ENCODE peak calls at places on chromosomes 2 and 18, in seven cellular contexts. K is mucosa of gallbladder, S is HTR-8/SVneo, L is adrenal gland, G is neural crest cell, I is AG09319, X is stomach. C is an unnamed sample.

GRCh38 chr2:72515696-72516095 is 310.1 kb downstream of the EXOC6B start:
- DNase-seq in K (no peak), S (no peak), L (no peak), G (no peak), I (no peak), X (no peak), C (no peak)

GRCh38 chr2:54672587-54673456 is 50.6 kb upstream of the EML6 start:
- DNase-seq in K (no peak), S (no peak), L (no peak), G (no peak), I (no peak), X (no peak), C (no peak)

GRCh38 chr2:119678021-119678656 is 862 bp upstream of the TMEM177 start:
- DNase-seq in K (no peak), S (no peak), L (no peak), G (no peak), I (no peak), X (peak), C (no peak)

GRCh38 chr2:29218550-29219125 is 103.4 kb downstream of the CLIP4 start:
- DNase-seq in K (no peak), S (no peak), L (no peak), G (no peak), I (no peak), X (no peak), C (no peak)

GRCh38 chr2:241617431-241618154 is 19.4 kb downstream of the THAP4 start:
- DNase-seq in K (no peak), S (no peak), L (peak), G (no peak), I (no peak), X (no peak), C (no peak)

GRCh38 chr2:130884013-130884412 is 47.3 kb downstream of the ARHGEF4 start:
- DNase-seq in K (no peak), S (no peak), L (no peak), G (no peak), I (no peak), X (no peak), C (no peak)

GRCh38 chr2:215907147-215907546 is 106.2 kb downstream of the MREG start:
- DNase-seq in K (no peak), S (no peak), L (no peak), G (no peak), I (no peak), X (no peak), C (no peak)

GRCh38 chr2:239463541-239464165 is 62.8 kb upstream of the HDAC4 start:
- DNase-seq in K (no peak), S (no peak), L (no peak), G (no peak), I (no peak), X (no peak), C (no peak)

GRCh38 chr2:159706385-159706980 is 5.8 kb upstream of the MARCHF7 start:
- DNase-seq in K (no peak), S (no peak), L (no peak), G (no peak), I (peak), X (no peak), C (peak)

GRCh38 chr2:147449323-147450080 is 395.3 kb upstream of the ACVR2A start:
- DNase-seq in K (no peak), S (no peak), L (no peak), G (no peak), I (no peak), X (no peak), C (no peak)

GRCh38 chr18:36419188-36419912 is 121.8 kb downstream of the FHOD3 start:
- DNase-seq in K (no peak), S (no peak), L (no peak), G (no peak), I (peak), X (no peak), C (no peak)

GRCh38 chr18:11665587-11665986 is 23.5 kb upstream of the GNAL start:
- DNase-seq in K (no peak), S (no peak), L (no peak), G (no peak), I (no peak), X (no peak), C (no peak)

GRCh38 chr2:161134547-161135518 is 25.4 kb upstream of the TANK start:
- DNase-seq in K (peak), S (peak), L (no peak), G (no peak), I (no peak), X (peak), C (peak)

GRCh38 chr2:238424313-238424700 is 2.4 kb upstream of the ASB1 start:
- DNase-seq in K (no peak), S (no peak), L (no peak), G (no peak), I (no peak), X (peak), C (no peak)

GRCh38 chr18:54777989-54778388 is 50.3 kb upstream of the RAB27B start:
- DNase-seq in K (no peak), S (no peak), L (no peak), G (no peak), I (no peak), X (no peak), C (no peak)

GRCh38 chr18:48752928-48753327 is 197.8 kb downstream of the SMAD7 start:
- DNase-seq in K (no peak), S (no peak), L (no peak), G (no peak), I (no peak), X (no peak), C (no peak)

GRCh38 chr18:8987250-8987649 is 115.2 kb upstream of the NDUFV2 start:
- DNase-seq in K (no peak), S (no peak), L (no peak), G (no peak), I (no peak), X (no peak), C (no peak)

GRCh38 chr18:56139792-56140254 is 498.6 kb downstream of the TXNL1 start:
- DNase-seq in K (peak), S (no peak), L (peak), G (no peak), I (no peak), X (peak), C (no peak)

GRCh38 chr2:25672500-25673169 is 742 bp downstream of the DTNB start:
- DNase-seq in K (peak), S (peak), L (peak), G (peak), I (no peak), X (peak), C (peak)

GRCh38 chr2:29187926-29188325 is 72.7 kb downstream of the CLIP4 start:
- DNase-seq in K (no peak), S (no peak), L (no peak), G (no peak), I (no peak), X (no peak), C (no peak)

GRCh38 chr18:9810216-9810804 is 75.5 kb upstream of the TXNDC2 start:
- DNase-seq in K (no peak), S (no peak), L (no peak), G (no peak), I (no peak), X (no peak), C (no peak)

GRCh38 chr2:69177785-69178636 is 165.0 kb downstream of the ANTXR1 start:
- DNase-seq in K (peak), S (peak), L (peak), G (peak), I (peak), X (peak), C (no peak)

GRCh38 chr2:41934323-41935003 is 113.4 kb upstream of the PKDCC start:
- DNase-seq in K (no peak), S (no peak), L (peak), G (no peak), I (no peak), X (no peak), C (no peak)

GRCh38 chr2:58594175-58594574 is 353.1 kb upstream of the FANCL start:
- DNase-seq in K (no peak), S (peak), L (peak), G (no peak), I (no peak), X (no peak), C (peak)

GRCh38 chr2:53233759-53234547 is 533.7 kb upstream of the CHAC2 start:
- DNase-seq in K (no peak), S (no peak), L (no peak), G (no peak), I (no peak), X (no peak), C (no peak)

GRCh38 chr18:51514128-51514527 is 316.6 kb upstream of the MEX3C start:
- DNase-seq in K (no peak), S (no peak), L (no peak), G (no peak), I (no peak), X (no peak), C (no peak)

GRCh38 chr2:84493494-84493893 is 22.8 kb upstream of the DNAH6 start:
- DNase-seq in K (no peak), S (peak), L (no peak), G (no peak), I (peak), X (no peak), C (peak)

GRCh38 chr2:236578980-236579745 is 9.5 kb downstream of the ACKR3 start:
- DNase-seq in K (no peak), S (no peak), L (no peak), G (no peak), I (no peak), X (no peak), C (no peak)

GRCh38 chr2:96485751-96486643 is 19.2 kb downstream of the NEURL3 start:
- DNase-seq in K (peak), S (no peak), L (peak), G (no peak), I (peak), X (peak), C (peak)

GRCh38 chr2:222655406-222655747 is 515 bp downstream of the FARSB start:
- DNase-seq in K (no peak), S (no peak), L (no peak), G (no peak), I (no peak), X (no peak), C (no peak)